ENCODE peak calls at places on chromosomes 12 and 14, in nine cellular contexts. F is WERI-Rb-1, X is RWPE1, U is pancreas, R is endothelial cell, D is heart left ventricle, Y is lung, H is retinal pigment epithelial cell, S is upper lobe of right lung. V is an unnamed sample.

GRCh38 chr12:34396006-34396860 is 373.9 kb downstream of the ALG10 start:
- DNase-seq in F (peak; percentile 1), X (no peak), U (peak; percentile 2), R (peak; percentile 1), D (peak; percentile 8), Y (peak; percentile 20), H (no peak), S (peak; percentile 55), V (no peak)

GRCh38 chr12:54701940-54702592 is 53.9 kb upstream of the DCD start:
- DNase-seq in F (no peak), X (peak; percentile 61), U (no peak), R (no peak), D (no peak), Y (no peak), H (no peak), S (no peak), V (peak; percentile 39)

GRCh38 chr12:93657076-93657475 is 20.1 kb upstream of the CRADD start:
- DNase-seq in F (no peak), X (no peak), U (no peak), R (no peak), D (no peak), Y (no peak), H (no peak), S (no peak), V (no peak)

GRCh38 chr14:64997108-64997794 is 10.6 kb downstream of the FNTB start:
- DNase-seq in F (no peak), X (peak; percentile 10), U (no peak), R (no peak), D (no peak), Y (no peak), H (no peak), S (no peak), V (peak; percentile 78)

GRCh38 chr12:96989916-96990315 is 82.9 kb downstream of the NEDD1 start:
- DNase-seq in F (peak; percentile 34), X (no peak), U (peak; percentile 39), R (peak; percentile 54), D (no peak), Y (no peak), H (no peak), S (no peak), V (peak; percentile 42)

GRCh38 chr12:6917491-6918231 is 3.3 kb downstream of the ENO2 start:
- DNase-seq in F (no peak), X (no peak), U (no peak), R (no peak), D (peak; percentile 2), Y (no peak), H (no peak), S (no peak), V (no peak)

GRCh38 chr14:69059658-69060648 is 80.9 kb upstream of the ACTN1 start:
- DNase-seq in F (no peak), X (peak; percentile 67), U (no peak), R (no peak), D (peak; percentile 56), Y (peak; percentile 55), H (peak; percentile 87), S (no peak), V (peak; percentile 71)

GRCh38 chr12:90234455-90234854 is 525.8 kb upstream of the ATP2B1 start:
- DNase-seq in F (no peak), X (no peak), U (no peak), R (no peak), D (no peak), Y (no peak), H (no peak), S (no peak), V (peak; percentile 90)

GRCh38 chr12:27164330-27165045 is 79.6 kb upstream of the STK38L start:
- DNase-seq in F (no peak), X (no peak), U (no peak), R (no peak), D (no peak), Y (no peak), H (no peak), S (no peak), V (no peak)

GRCh38 chr12:91317324-91317723 is 134.7 kb upstream of the DCN start:
- DNase-seq in F (no peak), X (no peak), U (no peak), R (no peak), D (no peak), Y (no peak), H (no peak), S (no peak), V (no peak)

GRCh38 chr14:74979029-74979428 is 23.6 kb upstream of the PGF start:
- DNase-seq in F (no peak), X (no peak), U (no peak), R (no peak), D (no peak), Y (no peak), H (no peak), S (no peak), V (no peak)

GRCh38 chr14:74980746-74981661 is 21.7 kb upstream of the EIF2B2 start:
- DNase-seq in F (peak; percentile 91), X (no peak), U (no peak), R (no peak), D (no peak), Y (no peak), H (no peak), S (no peak), V (no peak)

GRCh38 chr14:74978416-74978947 is 23.1 kb upstream of the PGF start:
- DNase-seq in F (no peak), X (no peak), U (no peak), R (no peak), D (no peak), Y (no peak), H (no peak), S (no peak), V (no peak)

GRCh38 chr14:74980398-74980745 is 22.3 kb upstream of the EIF2B2 start:
- DNase-seq in F (no peak), X (no peak), U (no peak), R (no peak), D (no peak), Y (no peak), H (no peak), S (no peak), V (no peak)

DNA sequence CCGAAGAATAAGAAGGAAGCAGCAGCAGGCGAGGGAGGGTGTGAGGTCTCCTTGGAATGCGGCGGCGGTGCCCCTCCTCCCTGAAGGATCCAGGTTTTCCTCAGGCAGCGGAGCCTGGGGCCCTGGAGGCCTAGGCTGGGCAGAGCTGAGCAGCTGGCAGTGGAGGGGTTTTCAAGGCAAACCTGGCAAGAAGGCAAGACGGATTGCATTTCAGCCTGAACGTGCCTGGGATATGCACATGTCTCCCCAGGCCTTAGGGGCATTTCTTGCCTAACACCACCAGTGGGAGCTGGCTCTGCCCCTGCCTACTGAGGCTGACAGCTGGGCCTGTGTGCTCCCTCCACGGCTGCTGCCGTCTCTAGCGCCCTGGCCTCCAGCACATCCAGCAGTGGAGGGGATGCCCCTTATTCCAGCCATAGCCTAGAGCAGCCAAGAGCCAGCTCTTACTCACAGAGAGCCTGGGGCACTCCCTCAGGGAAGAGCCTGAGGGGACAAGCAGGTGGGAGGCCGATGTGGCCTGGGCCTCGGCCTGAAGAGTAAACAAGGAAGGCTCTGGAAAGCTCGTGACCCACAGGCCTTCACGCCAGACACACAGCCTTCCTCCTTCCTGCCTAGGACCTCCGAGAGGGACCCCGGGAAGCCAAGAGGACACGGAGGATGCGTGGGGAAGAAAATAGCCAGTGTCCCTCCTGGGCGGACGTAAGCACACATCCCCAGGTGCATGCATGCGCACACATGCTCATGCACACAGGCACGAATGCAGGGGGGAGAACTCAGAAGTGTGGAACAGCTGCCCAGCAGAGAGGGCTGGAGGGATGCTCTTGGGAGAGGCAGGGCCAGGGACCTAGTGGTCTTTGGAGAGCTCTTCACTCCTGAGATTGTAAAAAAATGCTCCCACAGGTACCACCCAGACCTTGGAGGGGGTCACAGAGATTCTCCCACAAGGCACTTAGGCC is 23.0 kb upstream of the EIF2B2 start:
- DNase-seq in F (peak; percentile 67), X (no peak), U (no peak), R (no peak), D (no peak), Y (no peak), H (no peak), S (no peak), V (peak; percentile 75)
- TF ChIP-seq CTCF in F (peak; percentile 57), X (no peak), U (no peak), R (no peak), D (no peak), Y (no peak), H (peak; percentile 41), S (no peak), V (peak; percentile 27)

GRCh38 chr12:50211392-50212070 is 44.4 kb upstream of the CERS5 start:
- DNase-seq in F (no peak), X (no peak), U (no peak), R (no peak), D (no peak), Y (no peak), H (no peak), S (no peak), V (no peak)
- TF ChIP-seq CTCF in F (no peak), X (no peak), U (no peak), R (no peak), D (no peak), Y (no peak), H (no peak), S (no peak), V (no peak)

GRCh38 chr14:103102689-103103260 is 8.2 kb downstream of the EXOC3L4 start:
- DNase-seq in F (no peak), X (no peak), U (no peak), R (no peak), D (no peak), Y (no peak), H (no peak), S (no peak), V (no peak)

GRCh38 chr14:103104389-103104653 is 9.8 kb downstream of the EXOC3L4 start:
- DNase-seq in F (no peak), X (no peak), U (no peak), R (no peak), D (no peak), Y (no peak), H (no peak), S (no peak), V (no peak)

GRCh38 chr14:103105580-103106168 is 11.1 kb downstream of the EXOC3L4 start:
- DNase-seq in F (peak; percentile 69), X (no peak), U (no peak), R (no peak), D (no peak), Y (no peak), H (no peak), S (no peak), V (no peak)

GRCh38 chr14:103103461-103104388 is 9.2 kb downstream of the EXOC3L4 start:
- DNase-seq in F (peak; percentile 86), X (peak; percentile 52), U (peak; percentile 68), R (no peak), D (no peak), Y (no peak), H (no peak), S (peak; percentile 82), V (peak; percentile 27)

GRCh38 chr14:103104654-103105511 is 10.4 kb downstream of the EXOC3L4 start:
- DNase-seq in F (peak; percentile 75), X (peak; percentile 75), U (peak; percentile 81), R (peak; percentile 76), D (peak; percentile 64), Y (peak; percentile 75), H (no peak), S (peak; percentile 89), V (no peak)
- TF ChIP-seq CTCF in F (peak; percentile 96), X (peak; percentile 96), U (peak; percentile 90), R (peak; percentile 96), D (peak; percentile 92), Y (peak; percentile 86), H (peak; percentile 92), S (peak; percentile 96), V (peak; percentile 100)

DNA sequence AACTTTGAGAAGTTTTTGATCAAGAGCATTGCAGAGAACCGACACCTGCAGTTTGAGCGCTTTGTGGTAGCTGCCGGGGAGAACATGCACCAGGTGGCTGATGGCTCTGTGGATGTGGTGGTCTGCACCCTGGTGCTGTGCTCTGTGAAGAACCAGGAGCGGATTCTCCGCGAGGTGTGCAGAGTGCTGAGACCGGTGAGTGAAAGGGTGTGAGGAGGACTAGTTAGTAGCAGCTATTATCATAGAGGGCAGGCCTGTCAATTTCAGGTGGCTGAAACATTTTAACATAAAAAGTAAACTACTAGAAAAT is 27.0 kb upstream of the HIGD1C start:
- DNase-seq in F (no peak), X (no peak), U (peak; percentile 36), R (no peak), D (peak; percentile 32), Y (no peak), H (no peak), S (no peak), V (no peak)
- TF ChIP-seq CTCF in F (no peak), X (no peak), U (no peak), R (no peak), D (no peak), Y (no peak), H (no peak), S (no peak), V (no peak)